ENCODE peak calls at places on chromosomes 7 and 10, in six cellular contexts. U is activated T-helper 1 cell treated with anti-CD3 and anti-CD28 coated beads, Interleukin-12 subunit alpha, Interleukin-12 subunit beta, Interleukin-2, Interleukin-4 antibody, amounts not matched to agents 30 ng/mL and 10 ng/mL and 1 ng/mL, durations not matched to agents 14 hours and 24 hours and 36 hours; I is NCI-H460; Z is T follicular helper cell; C is HepG2; Q is amygdala. K is an unnamed sample.

GRCh38 chr10:94407668-94408067 is 5.3 kb downstream of the TBC1D12 start:
- DNase-seq in C (peak; percentile 38), Z (no peak), U (no peak), Q (no peak), I (no peak), K (no peak)

GRCh38 chr7:150404172-150404784 is 25.1 kb downstream of the ZNF775 start:
- DNase-seq in U (no peak), I (no peak), Z (no peak), C (no peak), Q (no peak), K (no peak)

GRCh38 chr10:11505636-11506035 is 105.8 kb downstream of the USP6NL start:
- DNase-seq in U (no peak), Z (no peak), C (no peak), I (no peak), Q (no peak), K (no peak)

GRCh38 chr10:63209703-63210102 is 76.6 kb downstream of the NRBF2 start:
- DNase-seq in U (no peak), I (no peak), Q (no peak), Z (no peak), C (no peak), K (no peak)

GRCh38 chr10:103765981-103766380 is 89.4 kb downstream of the SH3PXD2A start:
- DNase-seq in Q (peak; percentile 23), C (no peak), U (peak; percentile 28), Z (peak; percentile 71), I (no peak), K (no peak)

GRCh38 chr10:108894402-108895301 is 1028.7 kb downstream of the XPNPEP1 start:
- DNase-seq in C (no peak), Z (no peak), I (no peak), Q (no peak), U (no peak), K (no peak)

GRCh38 chr10:26807532-26807931 is 53.2 kb downstream of the ABI1 start:
- DNase-seq in Q (no peak), C (no peak), I (no peak), U (no peak), Z (no peak), K (no peak)

GRCh38 chr10:102113261-102113955 is 6.8 kb downstream of the LDB1 start:
- DNase-seq in I (no peak), C (no peak), Z (no peak), U (no peak), Q (no peak), K (peak; percentile 58)